ENCODE peak calls at places on chromosomes 1 and 21, in eight cellular contexts. K is stimulated activated CD8-positive, alpha-beta memory T cell treated with anti-CD3 and anti-CD28 coated beads, Interleukin-2, amount 100 ng/mL, for 1 hour; O is AG08395; V is lung; U is T1000; Y is T-helper 22 cell; G is psoas muscle; J is EH. Q is an unnamed sample.
A peak's percentile ranks its signal among the peaks of the same experiment; 100 is the strongest.

GRCh38 chr1:231584117-231584516 is 42.5 kb upstream of the DISC1 start:
- DNase-seq in Y (no peak), G (no peak), K (no peak), J (peak; percentile 70), O (peak; percentile 49), V (no peak), U (no peak), Q (no peak)

GRCh38 chr21:33897739-33898138 is 17.9 kb downstream of the ATP5PO start:
- DNase-seq in K (no peak), J (no peak), G (no peak), U (no peak), Y (no peak), O (no peak), V (no peak), Q (no peak)

GRCh38 chr1:167821356-167821685 is 92.6 kb downstream of the ADCY10 start:
- DNase-seq in U (no peak), V (no peak), K (no peak), G (no peak), O (no peak), Y (no peak), J (no peak), Q (no peak)

GRCh38 chr21:33940164-33940563 is 24.6 kb upstream of the ATP5PO start:
- DNase-seq in J (peak; percentile 87), O (no peak), G (no peak), Y (no peak), K (no peak), U (no peak), V (no peak), Q (no peak)

GRCh38 chr1:100036718-100037664 is 67.2 kb downstream of the SLC35A3 start:
- DNase-seq in U (peak; percentile 19), J (peak; percentile 64), G (no peak), V (no peak), O (peak; percentile 8), K (no peak), Y (no peak), Q (no peak)

GRCh38 chr1:110319332-110320167 is 19.6 kb upstream of the RBM15 start:
- DNase-seq in O (no peak), K (no peak), J (no peak), Y (no peak), G (no peak), V (no peak), U (no peak), Q (no peak)

GRCh38 chr1:171998711-171999110 is 157.4 kb downstream of the DNM3 start:
- DNase-seq in O (peak; percentile 23), J (peak; percentile 56), V (no peak), Y (no peak), U (no peak), G (no peak), K (no peak), Q (no peak)

GRCh38 chr1:212637902-212638301 is 29.3 kb downstream of the ATF3 start:
- DNase-seq in J (peak; percentile 48), O (peak; percentile 38), Y (no peak), G (no peak), U (no peak), V (no peak), K (no peak), Q (no peak)

GRCh38 chr1:24555591-24556413 is at the start of gene NCMAP:
- DNase-seq in J (no peak), K (peak; percentile 37), Y (peak; percentile 26), G (no peak), O (no peak), U (no peak), V (peak; percentile 65), Q (peak; percentile 45)

GRCh38 chr1:162921311-162921710 is 60.3 kb upstream of the CCDC190 start:
- DNase-seq in U (no peak), G (no peak), J (no peak), V (no peak), Y (no peak), O (no peak), K (no peak), Q (no peak)

GRCh38 chr1:95084317-95085176 is 11.8 kb upstream of the ALG14 start:
- DNase-seq in K (no peak), J (peak; percentile 41), O (peak; percentile 20), V (no peak), Y (no peak), U (no peak), G (no peak), Q (no peak)

GRCh38 chr1:202411421-202411820 is 62.9 kb downstream of the PPP1R12B start:
- DNase-seq in Y (no peak), V (no peak), G (no peak), O (no peak), K (no peak), J (peak; percentile 8), U (no peak), Q (no peak)

GRCh38 chr1:216742625-216743024 is 19.4 kb upstream of the ESRRG start:
- DNase-seq in O (no peak), Y (no peak), G (no peak), V (no peak), K (no peak), J (no peak), U (no peak), Q (no peak)

GRCh38 chr1:96991261-96991660 is 269.7 kb downstream of the PTBP2 start:
- DNase-seq in V (no peak), O (no peak), G (no peak), K (no peak), U (no peak), Y (no peak), J (no peak), Q (no peak)

GRCh38 chr1:94406446-94406845 is 11.7 kb upstream of the ABCD3 start:
- DNase-seq in Y (no peak), V (no peak), G (no peak), U (no peak), O (no peak), K (no peak), J (no peak), Q (no peak)

GRCh38 chr1:234260578-234260977 is 112.7 kb upstream of the COA6 start:
- DNase-seq in O (no peak), U (no peak), G (no peak), K (no peak), J (no peak), Y (no peak), V (no peak), Q (no peak)

GRCh38 chr1:41118645-41119044 is 97.1 kb upstream of the SLFNL1 start:
- DNase-seq in O (no peak), Y (no peak), V (no peak), J (no peak), K (no peak), U (no peak), G (no peak), Q (no peak)

GRCh38 chr21:17613242-17613676 is 558 bp upstream of the BTG3 start:
- DNase-seq in V (peak; percentile 80), G (peak; percentile 71), O (peak; percentile 9), J (peak; percentile 13), U (no peak), Y (no peak), K (no peak), Q (peak; percentile 1)

GRCh38 chr1:112618114-112618720 is 724 bp downstream of the ST7L start:
- DNase-seq in O (peak; percentile 27), J (peak; percentile 39), Y (peak; percentile 21), U (no peak), K (no peak), G (no peak), V (no peak), Q (no peak)

GRCh38 chr1:202085682-202086373 is 36.9 kb upstream of the GPR37L1 start:
- DNase-seq in G (no peak), O (no peak), V (no peak), J (peak; percentile 43), U (no peak), Y (no peak), K (no peak), Q (no peak)

GRCh38 chr1:30758785-30759380 is 1.3 kb upstream of the LAPTM5 start:
- DNase-seq in G (no peak), U (no peak), V (no peak), Y (no peak), O (peak; percentile 18), K (no peak), J (peak; percentile 46), Q (no peak)

Q was measured in activated effector memory CD4-positive, alpha-beta T cell treated with Interleukin-2 at 50 U/mL for 16 hours.